ENCODE peak calls at places on chromosomes 11 and 22, in ten cellular contexts. I is RWPE1, A is sciatic nerve, L is ureter, W is T47D, F is NCI-H774, S is LHCN-M2, B is neural crest cell, Y is AG20443, O is T follicular helper cell. Q is an unnamed sample.

GRCh38 chr11:12029738-12030363 is 21.4 kb upstream of the DKK3 start:
- DNase-seq in I (peak), A (no peak), L (no peak), W (no peak), F (no peak), S (peak), B (no peak), Y (peak), O (no peak), Q (no peak)

GRCh38 chr11:59413646-59414045 is 12.6 kb downstream of the OR5A2 start:
- DNase-seq in I (no peak), A (no peak), L (no peak), W (no peak), F (no peak), S (no peak), B (no peak), Y (no peak), O (no peak), Q (no peak)

GRCh38 chr11:102829671-102830070 is 13.7 kb downstream of the MMP3 start:
- DNase-seq in I (no peak), A (no peak), L (no peak), W (no peak), F (no peak), S (no peak), B (no peak), Y (no peak), O (no peak), Q (no peak)

GRCh38 chr11:126790550-126790981 is 210.0 kb downstream of the KIRREL3 start:
- DNase-seq in I (no peak), A (no peak), L (no peak), W (no peak), F (no peak), S (peak), B (no peak), Y (peak), O (no peak), Q (no peak)

GRCh38 chr22:36818010-36818642 is 1.3 kb upstream of the PVALB start:
- DNase-seq in I (peak), A (no peak), L (no peak), W (no peak), F (no peak), S (no peak), B (no peak), Y (peak), O (no peak), Q (no peak)

GRCh38 chr11:107218123-107219084 is 200.1 kb upstream of the GUCY1A2 start:
- DNase-seq in I (no peak), A (no peak), L (no peak), W (no peak), F (no peak), S (no peak), B (no peak), Y (no peak), O (no peak), Q (no peak)

GRCh38 chr11:48124880-48125279 is 91.7 kb upstream of the OR4B1 start:
- DNase-seq in I (no peak), A (no peak), L (no peak), W (no peak), F (no peak), S (no peak), B (no peak), Y (no peak), O (no peak), Q (no peak)

GRCh38 chr11:57567512-57568329 is at the start of gene UBE2L6:
- DNase-seq in I (peak), A (peak), L (peak), W (peak), F (peak), S (peak), B (peak), Y (peak), O (peak), Q (peak)

GRCh38 chr11:43943931-43944751 is 1.7 kb downstream of the C11orf96 start:
- DNase-seq in I (peak), A (no peak), L (no peak), W (no peak), F (no peak), S (no peak), B (no peak), Y (no peak), O (no peak), Q (no peak)

GRCh38 chr11:2820976-2821375 is 64.6 kb downstream of the CDKN1C start:
- DNase-seq in I (no peak), A (no peak), L (no peak), W (no peak), F (no peak), S (no peak), B (no peak), Y (no peak), O (no peak), Q (no peak)

GRCh38 chr11:129644326-129644725 is 171.3 kb upstream of the TMEM45B start:
- DNase-seq in I (no peak), A (no peak), L (no peak), W (no peak), F (no peak), S (peak), B (no peak), Y (no peak), O (no peak), Q (no peak)

GRCh38 chr22:23548501-23549197 is 31.4 kb downstream of the IGLL1 start:
- DNase-seq in I (no peak), A (peak), L (no peak), W (no peak), F (no peak), S (no peak), B (no peak), Y (peak), O (no peak), Q (no peak)

GRCh38 chr22:36936362-36937116 is 23.1 kb downstream of the CSF2RB start:
- DNase-seq in I (no peak), A (no peak), L (peak), W (no peak), F (no peak), S (no peak), B (no peak), Y (no peak), O (no peak), Q (no peak)

GRCh38 chr11:12723410-12724297 is 49.4 kb downstream of the TEAD1 start:
- DNase-seq in I (peak), A (no peak), L (peak), W (peak), F (no peak), S (peak), B (no peak), Y (no peak), O (no peak), Q (peak)

GRCh38 chr11:1707751-1708150 is 10.8 kb downstream of the KRTAP5-6 start:
- DNase-seq in I (no peak), A (no peak), L (no peak), W (no peak), F (no peak), S (peak), B (no peak), Y (no peak), O (no peak), Q (no peak)

GRCh38 chr11:12770966-12771597 is 96.9 kb downstream of the TEAD1 start:
- DNase-seq in I (peak), A (no peak), L (no peak), W (no peak), F (no peak), S (no peak), B (no peak), Y (no peak), O (no peak), Q (no peak)

GRCh38 chr22:46267431-46268279 is at the start of gene TTC38:
- DNase-seq in I (peak), A (peak), L (peak), W (peak), F (peak), S (peak), B (peak), Y (peak), O (peak), Q (peak)

GRCh38 chr11:60831143-60831500 is 10.8 kb upstream of the CCDC86 start:
- DNase-seq in I (peak), A (peak), L (peak), W (peak), F (peak), S (peak), B (peak), Y (peak), O (peak), Q (peak)

GRCh38 chr11:43419460-43419859 is 60.7 kb downstream of the TTC17 start:
- DNase-seq in I (peak), A (no peak), L (no peak), W (peak), F (peak), S (peak), B (peak), Y (peak), O (peak), Q (peak)

GRCh38 chr11:9396310-9396709 is 11.9 kb downstream of the IPO7 start:
- DNase-seq in I (no peak), A (no peak), L (no peak), W (no peak), F (no peak), S (no peak), B (no peak), Y (no peak), O (no peak), Q (no peak)

GRCh38 chr11:66866420-66867010 is 9.7 kb downstream of the LRFN4 start:
- DNase-seq in I (no peak), A (no peak), L (no peak), W (no peak), F (no peak), S (peak), B (no peak), Y (no peak), O (no peak), Q (no peak)

GRCh38 chr11:124204008-124204407 is 20.9 kb downstream of the OR10D3 start:
- DNase-seq in I (no peak), A (no peak), L (no peak), W (no peak), F (no peak), S (no peak), B (no peak), Y (no peak), O (no peak), Q (no peak)

GRCh38 chr22:36141481-36141880 is 19.1 kb downstream of the APOL3 start:
- DNase-seq in I (no peak), A (no peak), L (no peak), W (no peak), F (no peak), S (no peak), B (no peak), Y (no peak), O (no peak), Q (no peak)

GRCh38 chr11:119316729-119317591 is at the start of gene MCAM:
- DNase-seq in I (no peak), A (no peak), L (no peak), W (no peak), F (no peak), S (no peak), B (peak), Y (peak), O (no peak), Q (no peak)

GRCh38 chr11:10590516-10590915 is 22.1 kb upstream of the LYVE1 start:
- DNase-seq in I (no peak), A (no peak), L (no peak), W (no peak), F (no peak), S (no peak), B (no peak), Y (no peak), O (no peak), Q (no peak)

GRCh38 chr11:69373251-69373635 is 79.3 kb downstream of the MYEOV start:
- DNase-seq in I (no peak), A (peak), L (no peak), W (no peak), F (no peak), S (no peak), B (no peak), Y (no peak), O (no peak), Q (no peak)

GRCh38 chr11:63906585-63906984 is 10.4 kb downstream of the RCOR2 start:
- DNase-seq in I (no peak), A (no peak), L (no peak), W (peak), F (no peak), S (peak), B (no peak), Y (peak), O (peak), Q (no peak)